ENCODE peak calls at places on chromosome 6, in four cellular contexts. E, T, D and L are unnamed samples.

GRCh38 chr6:116512155-116512559 is 718 bp downstream of the CALHM5 start:
- DNase-seq in E (no peak), T (no peak), D (no peak), L (no peak)

GRCh38 chr6:57242505-57242904 is 20.4 kb upstream of the RAB23 start:
- DNase-seq in E (no peak), T (peak), D (no peak), L (no peak)

GRCh38 chr6:150006961-150007464 is 18.3 kb downstream of the RAET1L start:
- DNase-seq in E (no peak), T (peak), D (no peak), L (no peak)

GRCh38 chr6:100096356-100096755 is 102.3 kb upstream of the MCHR2 start:
- DNase-seq in E (no peak), T (no peak), D (no peak), L (no peak)

GRCh38 chr6:139923964-139924475 is 549.6 kb upstream of the CITED2 start:
- DNase-seq in E (no peak), T (no peak), D (no peak), L (no peak)

GRCh38 chr6:42266542-42266941 is 48.9 kb upstream of the MRPS10 start:
- DNase-seq in E (no peak), T (peak), D (no peak), L (no peak)

GRCh38 chr6:109631403-109631802 is 59.6 kb downstream of the AK9 start:
- DNase-seq in E (no peak), T (no peak), D (no peak), L (no peak)

GRCh38 chr6:153012856-153013255 is 10.3 kb upstream of the MTRF1L start:
- DNase-seq in E (no peak), T (no peak), D (no peak), L (no peak)

GRCh38 chr6:13327691-13328075 is 654 bp downstream of the TBC1D7 start:
- DNase-seq in E (no peak), T (no peak), D (no peak), L (no peak)

GRCh38 chr6:117481278-117481925 is 1.1 kb upstream of the DCBLD1 start:
- DNase-seq in E (peak), T (no peak), D (no peak), L (peak)

GRCh38 chr6:41531591-41532582 is 14.3 kb upstream of the FOXP4 start:
- DNase-seq in E (no peak), T (peak), D (no peak), L (no peak)

GRCh38 chr6:161406633-161407032 is 132.8 kb upstream of the AGPAT4 start:
- DNase-seq in E (no peak), T (peak), D (no peak), L (no peak)

GRCh38 chr6:117448732-117449131 is 23.0 kb upstream of the ROS1 start:
- DNase-seq in E (no peak), T (peak), D (no peak), L (no peak)

GRCh38 chr6:135311446-135312200 is 130.5 kb downstream of the MYB start:
- DNase-seq in E (no peak), T (no peak), D (no peak), L (no peak)

GRCh38 chr6:44180406-44180805 is 21.8 kb downstream of the CAPN11 start:
- DNase-seq in E (no peak), T (no peak), D (no peak), L (no peak)

GRCh38 chr6:133298801-133299200 is 57.6 kb downstream of the EYA4 start:
- DNase-seq in E (no peak), T (no peak), D (no peak), L (no peak)

GRCh38 chr6:167956983-167957492 is 40.4 kb upstream of the KIF25 start:
- DNase-seq in E (no peak), T (peak), D (no peak), L (no peak)

GRCh38 chr6:49966334-49966733 is 2.4 kb upstream of the DEFB114 start:
- DNase-seq in E (no peak), T (no peak), D (peak), L (peak)

GRCh38 chr6:39377530-39377929 is 55.0 kb upstream of the KCNK16 start:
- DNase-seq in E (peak), T (peak), D (peak), L (peak)

GRCh38 chr6:157063176-157063934 is 260.0 kb downstream of the TMEM242 start:
- DNase-seq in E (no peak), T (no peak), D (no peak), L (no peak)

GRCh38 chr6:75775219-75775618 is 26.2 kb downstream of the MYO6 start:
- DNase-seq in E (no peak), T (peak), D (no peak), L (no peak)

GRCh38 chr6:14713008-14713452 is 532.8 kb upstream of the JARID2 start:
- DNase-seq in E (no peak), T (peak), D (no peak), L (no peak)

GRCh38 chr6:116461563-116462507 is 660 bp downstream of the CALHM6 start:
- DNase-seq in E (peak), T (peak), D (peak), L (peak)

GRCh38 chr6:116010400-116011095 is 50.1 kb downstream of the FRK start:
- DNase-seq in E (peak), T (peak), D (peak), L (peak)

GRCh38 chr6:27126815-27127537 is 120.5 kb upstream of the PRSS16 start:
- DNase-seq in E (peak), T (peak), D (no peak), L (peak)

GRCh38 chr6:6905961-6906518 is 201.7 kb upstream of the RREB1 start:
- DNase-seq in E (no peak), T (no peak), D (no peak), L (peak)

GRCh38 chr6:13194852-13195251 is 133.5 kb downstream of the TBC1D7 start:
- DNase-seq in E (peak), T (peak), D (peak), L (peak)

GRCh38 chr6:137496392-137496767 is 2.2 kb upstream of the OLIG3 start:
- DNase-seq in E (peak), T (no peak), D (no peak), L (no peak)

GRCh38 chr6:32972353-32973143 is 4.2 kb downstream of the BRD2 start:
- DNase-seq in E (no peak), T (no peak), D (no peak), L (no peak)

GRCh38 chr6:75524322-75524972 is 30.8 kb upstream of the FILIP1 start:
- DNase-seq in E (no peak), T (peak), D (no peak), L (peak)

GRCh38 chr6:52426667-52427066 is 6.5 kb downstream of the EFHC1 start:
- DNase-seq in E (no peak), T (peak), D (no peak), L (no peak)

GRCh38 chr6:110325197-110325596 is 33.0 kb downstream of the METTL24 start:
- DNase-seq in E (no peak), T (peak), D (no peak), L (no peak)

GRCh38 chr6:160357088-160357487 is 8.9 kb downstream of the SLC22A3 start:
- DNase-seq in E (no peak), T (no peak), D (no peak), L (no peak)

DNA sequence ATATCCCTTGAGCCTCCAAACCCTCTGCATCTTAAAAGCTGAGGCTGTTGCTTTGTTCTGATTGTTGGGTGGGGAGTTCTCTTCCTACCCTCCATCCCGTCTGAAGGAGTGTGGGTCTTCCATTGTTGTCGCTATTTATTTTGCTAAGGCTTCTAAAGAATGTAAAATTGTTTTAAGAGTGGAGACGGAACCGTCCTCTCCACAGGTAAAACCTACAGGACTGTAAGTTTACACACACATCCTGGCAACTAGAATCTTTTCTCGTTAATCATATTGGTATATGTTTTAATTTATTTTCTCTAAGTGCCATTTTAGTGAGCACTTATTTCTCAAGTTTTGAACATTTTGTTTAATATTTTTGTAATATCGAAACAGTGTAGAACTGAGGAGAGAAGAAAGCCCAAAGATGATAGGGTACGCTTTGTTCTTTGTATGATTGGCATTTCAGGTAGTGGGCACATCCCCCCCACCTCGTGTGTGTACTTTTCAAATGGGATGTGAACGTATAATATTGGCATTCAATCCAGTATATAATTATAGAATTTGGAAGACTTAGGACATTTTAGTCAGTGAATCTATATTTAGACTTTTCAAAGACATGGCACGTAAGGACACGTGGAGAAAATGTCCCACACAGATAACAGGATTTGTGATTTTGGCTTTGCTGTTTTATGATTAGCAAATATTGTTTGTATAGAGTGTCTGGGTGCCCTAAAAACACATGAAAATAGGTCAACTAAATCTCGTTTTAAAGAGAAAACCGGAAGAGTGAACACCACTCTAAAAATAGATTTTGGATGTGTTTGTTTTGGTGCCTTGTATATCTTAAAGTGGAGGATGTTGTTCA is 1.3 kb downstream of the RNF146 start:
- DNase-seq in E (no peak), T (no peak), D (no peak), L (no peak)
- H3K4ac ChIP-seq in E (no peak), T (peak), D (no peak), L (no peak)

GRCh38 chr6:4074478-4075235 is 4.3 kb downstream of the FAM217A start:
- DNase-seq in E (no peak), T (no peak), D (no peak), L (no peak)

GRCh38 chr6:4066029-4066755 is 12.7 kb downstream of the FAM217A start:
- DNase-seq in E (no peak), T (no peak), D (no peak), L (no peak)

GRCh38 chr6:4069199-4069598 is 9.7 kb downstream of the FAM217A start:
- DNase-seq in E (no peak), T (no peak), D (no peak), L (no peak)

GRCh38 chr6:4067673-4068072 is 11.3 kb downstream of the FAM217A start:
- DNase-seq in E (no peak), T (no peak), D (no peak), L (no peak)

DNA sequence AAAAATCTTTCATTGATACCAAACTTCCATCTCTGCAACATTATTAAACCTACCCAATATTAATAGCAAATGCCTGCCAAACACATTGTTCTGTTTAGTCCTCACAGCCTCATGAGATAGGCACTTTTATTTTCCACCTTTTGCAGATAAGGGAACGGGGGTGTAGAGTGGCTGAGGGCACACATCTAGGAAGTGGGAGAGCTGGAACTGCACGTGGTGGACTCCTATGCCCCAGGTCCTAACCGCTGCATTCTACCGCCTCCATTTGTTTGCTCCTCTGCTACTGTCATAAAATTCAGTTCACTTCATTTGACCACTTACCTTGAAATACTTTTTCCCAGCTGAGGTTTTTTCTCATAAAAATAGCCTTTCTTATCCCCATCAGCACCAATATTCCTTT is 7.6 kb downstream of the FAM217A start:
- DNase-seq in E (no peak), T (no peak), D (no peak), L (no peak)
- H4K5ac ChIP-seq in E (no peak), T (no peak), D (no peak), L (no peak)

GRCh38 chr6:166025149-166025898 is 142.3 kb downstream of the TBXT start:
- DNase-seq in E (no peak), T (peak), D (no peak), L (no peak)
- H3K4ac ChIP-seq in E (no peak), T (peak), D (no peak), L (no peak)

GRCh38 chr6:145727817-145728388 is 7.4 kb downstream of the EPM2A start:
- DNase-seq in E (no peak), T (no peak), D (no peak), L (no peak)
- H4K5ac ChIP-seq in E (no peak), T (no peak), D (no peak), L (no peak)